ENCODE peak calls at places on chromosomes 12 and 14, in five cellular contexts. One of them, this sample, is unnamed.

GRCh38 chr12:232731-233614 is 19.0 kb upstream of the SLC6A12 start:
- DNase-seq in activated CD4-positive, alpha-beta T cell treated with anti-CD3 and anti-CD28 coated beads, Interleukin-2, amount 50 U/mL, for 1 hour: no peak
- DNase-seq in effector memory CD8-positive, alpha-beta T cell: no peak
- DNase-seq in NCI-H1105: no peak
- DNase-seq in right atrium auricular region: no peak
- DNase-seq in this sample: peak

GRCh38 chr14:37251778-37252177 is 54.0 kb downstream of the MIPOL1 start:
- DNase-seq in activated CD4-positive, alpha-beta T cell treated with anti-CD3 and anti-CD28 coated beads, Interleukin-2, amount 50 U/mL, for 1 hour: no peak
- DNase-seq in effector memory CD8-positive, alpha-beta T cell: no peak
- DNase-seq in NCI-H1105: peak
- DNase-seq in right atrium auricular region: no peak
- DNase-seq in this sample: no peak

GRCh38 chr14:70754989-70755388 is 54.3 kb downstream of the MAP3K9 start:
- DNase-seq in activated CD4-positive, alpha-beta T cell treated with anti-CD3 and anti-CD28 coated beads, Interleukin-2, amount 50 U/mL, for 1 hour: no peak
- DNase-seq in effector memory CD8-positive, alpha-beta T cell: no peak
- DNase-seq in NCI-H1105: no peak
- DNase-seq in right atrium auricular region: no peak
- DNase-seq in this sample: no peak

GRCh38 chr14:64293976-64294671 is at the start of gene ESR2:
- DNase-seq in activated CD4-positive, alpha-beta T cell treated with anti-CD3 and anti-CD28 coated beads, Interleukin-2, amount 50 U/mL, for 1 hour: peak
- DNase-seq in effector memory CD8-positive, alpha-beta T cell: peak
- DNase-seq in NCI-H1105: peak
- DNase-seq in right atrium auricular region: no peak
- DNase-seq in this sample: no peak

GRCh38 chr12:117501470-117501869 is 140.0 kb upstream of the NOS1 start:
- DNase-seq in activated CD4-positive, alpha-beta T cell treated with anti-CD3 and anti-CD28 coated beads, Interleukin-2, amount 50 U/mL, for 1 hour: no peak
- DNase-seq in effector memory CD8-positive, alpha-beta T cell: no peak
- DNase-seq in NCI-H1105: no peak
- DNase-seq in right atrium auricular region: no peak
- DNase-seq in this sample: no peak

GRCh38 chr12:42326466-42327226 is 679 bp downstream of the PPHLN1 start:
- DNase-seq in activated CD4-positive, alpha-beta T cell treated with anti-CD3 and anti-CD28 coated beads, Interleukin-2, amount 50 U/mL, for 1 hour: peak
- DNase-seq in effector memory CD8-positive, alpha-beta T cell: peak
- DNase-seq in NCI-H1105: peak
- DNase-seq in right atrium auricular region: no peak
- DNase-seq in this sample: no peak

GRCh38 chr14:69260979-69261605 is 1.1 kb downstream of the GALNT16 start:
- DNase-seq in activated CD4-positive, alpha-beta T cell treated with anti-CD3 and anti-CD28 coated beads, Interleukin-2, amount 50 U/mL, for 1 hour: peak
- DNase-seq in effector memory CD8-positive, alpha-beta T cell: no peak
- DNase-seq in NCI-H1105: peak
- DNase-seq in right atrium auricular region: no peak
- DNase-seq in this sample: no peak

GRCh38 chr14:106308839-106309389 is 782.5 kb downstream of the TMEM121 start:
- DNase-seq in activated CD4-positive, alpha-beta T cell treated with anti-CD3 and anti-CD28 coated beads, Interleukin-2, amount 50 U/mL, for 1 hour: peak
- DNase-seq in effector memory CD8-positive, alpha-beta T cell: peak
- DNase-seq in NCI-H1105: no peak
- DNase-seq in right atrium auricular region: no peak
- DNase-seq in this sample: no peak

GRCh38 chr12:52142431-52142830 is 49.4 kb downstream of the KRT80 start:
- DNase-seq in activated CD4-positive, alpha-beta T cell treated with anti-CD3 and anti-CD28 coated beads, Interleukin-2, amount 50 U/mL, for 1 hour: no peak
- DNase-seq in effector memory CD8-positive, alpha-beta T cell: no peak
- DNase-seq in NCI-H1105: no peak
- DNase-seq in right atrium auricular region: no peak
- DNase-seq in this sample: no peak

GRCh38 chr14:89630096-89630829 is 213.2 kb upstream of the FOXN3 start:
- DNase-seq in activated CD4-positive, alpha-beta T cell treated with anti-CD3 and anti-CD28 coated beads, Interleukin-2, amount 50 U/mL, for 1 hour: no peak
- DNase-seq in effector memory CD8-positive, alpha-beta T cell: no peak
- DNase-seq in NCI-H1105: no peak
- DNase-seq in right atrium auricular region: no peak
- DNase-seq in this sample: no peak

GRCh38 chr12:843609-844008 is 91.2 kb downstream of the WNK1 start:
- DNase-seq in activated CD4-positive, alpha-beta T cell treated with anti-CD3 and anti-CD28 coated beads, Interleukin-2, amount 50 U/mL, for 1 hour: no peak
- DNase-seq in effector memory CD8-positive, alpha-beta T cell: no peak
- DNase-seq in NCI-H1105: no peak
- DNase-seq in right atrium auricular region: no peak
- DNase-seq in this sample: no peak

GRCh38 chr14:33777651-33778050 is 173.2 kb downstream of the EGLN3 start:
- DNase-seq in activated CD4-positive, alpha-beta T cell treated with anti-CD3 and anti-CD28 coated beads, Interleukin-2, amount 50 U/mL, for 1 hour: no peak
- DNase-seq in effector memory CD8-positive, alpha-beta T cell: no peak
- DNase-seq in NCI-H1105: no peak
- DNase-seq in right atrium auricular region: no peak
- DNase-seq in this sample: no peak

GRCh38 chr12:6936378-6936638 is 7.3 kb upstream of the RNU7-1 start:
- DNase-seq in activated CD4-positive, alpha-beta T cell treated with anti-CD3 and anti-CD28 coated beads, Interleukin-2, amount 50 U/mL, for 1 hour: no peak
- DNase-seq in effector memory CD8-positive, alpha-beta T cell: no peak
- DNase-seq in NCI-H1105: no peak
- DNase-seq in right atrium auricular region: no peak
- DNase-seq in this sample: no peak

GRCh38 chr14:68458840-68459469 is 333.9 kb downstream of the ZFP36L1 start:
- DNase-seq in activated CD4-positive, alpha-beta T cell treated with anti-CD3 and anti-CD28 coated beads, Interleukin-2, amount 50 U/mL, for 1 hour: no peak
- DNase-seq in effector memory CD8-positive, alpha-beta T cell: no peak
- DNase-seq in NCI-H1105: peak
- DNase-seq in right atrium auricular region: no peak
- DNase-seq in this sample: no peak

GRCh38 chr12:96295532-96296160 is 101.5 kb downstream of the ELK3 start:
- DNase-seq in activated CD4-positive, alpha-beta T cell treated with anti-CD3 and anti-CD28 coated beads, Interleukin-2, amount 50 U/mL, for 1 hour: no peak
- DNase-seq in effector memory CD8-positive, alpha-beta T cell: no peak
- DNase-seq in NCI-H1105: no peak
- DNase-seq in right atrium auricular region: no peak
- DNase-seq in this sample: no peak

GRCh38 chr12:78034025-78034424 is 203.3 kb downstream of the NAV3 start:
- DNase-seq in activated CD4-positive, alpha-beta T cell treated with anti-CD3 and anti-CD28 coated beads, Interleukin-2, amount 50 U/mL, for 1 hour: no peak
- DNase-seq in effector memory CD8-positive, alpha-beta T cell: no peak
- DNase-seq in NCI-H1105: no peak
- DNase-seq in right atrium auricular region: no peak
- DNase-seq in this sample: no peak

GRCh38 chr14:65115615-65116014 is 13.3 kb upstream of the MAX start:
- DNase-seq in activated CD4-positive, alpha-beta T cell treated with anti-CD3 and anti-CD28 coated beads, Interleukin-2, amount 50 U/mL, for 1 hour: no peak
- DNase-seq in effector memory CD8-positive, alpha-beta T cell: no peak
- DNase-seq in NCI-H1105: no peak
- DNase-seq in right atrium auricular region: no peak
- DNase-seq in this sample: no peak

GRCh38 chr14:71905860-71906259 is 26.4 kb upstream of the RGS6 start:
- DNase-seq in activated CD4-positive, alpha-beta T cell treated with anti-CD3 and anti-CD28 coated beads, Interleukin-2, amount 50 U/mL, for 1 hour: no peak
- DNase-seq in effector memory CD8-positive, alpha-beta T cell: no peak
- DNase-seq in NCI-H1105: no peak
- DNase-seq in right atrium auricular region: no peak
- DNase-seq in this sample: no peak

GRCh38 chr12:60402996-60403395 is 807.2 kb downstream of the SLC16A7 start:
- DNase-seq in activated CD4-positive, alpha-beta T cell treated with anti-CD3 and anti-CD28 coated beads, Interleukin-2, amount 50 U/mL, for 1 hour: no peak
- DNase-seq in effector memory CD8-positive, alpha-beta T cell: no peak
- DNase-seq in NCI-H1105: no peak
- DNase-seq in right atrium auricular region: no peak
- DNase-seq in this sample: no peak

GRCh38 chr12:127342861-127343260 is 924.1 kb upstream of the TMEM132C start:
- DNase-seq in activated CD4-positive, alpha-beta T cell treated with anti-CD3 and anti-CD28 coated beads, Interleukin-2, amount 50 U/mL, for 1 hour: no peak
- DNase-seq in effector memory CD8-positive, alpha-beta T cell: no peak
- DNase-seq in NCI-H1105: no peak
- DNase-seq in right atrium auricular region: no peak
- DNase-seq in this sample: no peak

GRCh38 chr12:19239616-19240234 is 110.2 kb downstream of the PLEKHA5 start:
- DNase-seq in activated CD4-positive, alpha-beta T cell treated with anti-CD3 and anti-CD28 coated beads, Interleukin-2, amount 50 U/mL, for 1 hour: no peak
- DNase-seq in effector memory CD8-positive, alpha-beta T cell: no peak
- DNase-seq in NCI-H1105: no peak
- DNase-seq in right atrium auricular region: no peak
- DNase-seq in this sample: no peak

GRCh38 chr12:52223411-52224039 is 9.5 kb upstream of the KRT7 start:
- DNase-seq in activated CD4-positive, alpha-beta T cell treated with anti-CD3 and anti-CD28 coated beads, Interleukin-2, amount 50 U/mL, for 1 hour: no peak
- DNase-seq in effector memory CD8-positive, alpha-beta T cell: no peak
- DNase-seq in NCI-H1105: no peak
- DNase-seq in right atrium auricular region: no peak
- DNase-seq in this sample: no peak

GRCh38 chr14:54901380-54902142 is 1.1 kb downstream of the GCH1 start:
- DNase-seq in activated CD4-positive, alpha-beta T cell treated with anti-CD3 and anti-CD28 coated beads, Interleukin-2, amount 50 U/mL, for 1 hour: peak
- DNase-seq in effector memory CD8-positive, alpha-beta T cell: no peak
- DNase-seq in NCI-H1105: peak
- DNase-seq in right atrium auricular region: peak
- DNase-seq in this sample: no peak

GRCh38 chr12:106764738-106765137 is 9.7 kb upstream of the RIC8B start:
- DNase-seq in activated CD4-positive, alpha-beta T cell treated with anti-CD3 and anti-CD28 coated beads, Interleukin-2, amount 50 U/mL, for 1 hour: no peak
- DNase-seq in effector memory CD8-positive, alpha-beta T cell: no peak
- DNase-seq in NCI-H1105: no peak
- DNase-seq in right atrium auricular region: no peak
- DNase-seq in this sample: no peak

GRCh38 chr14:55430024-55430690 is 10.3 kb downstream of the TBPL2 start:
- DNase-seq in activated CD4-positive, alpha-beta T cell treated with anti-CD3 and anti-CD28 coated beads, Interleukin-2, amount 50 U/mL, for 1 hour: peak
- DNase-seq in effector memory CD8-positive, alpha-beta T cell: peak
- DNase-seq in NCI-H1105: peak
- DNase-seq in right atrium auricular region: no peak
- DNase-seq in this sample: no peak

GRCh38 chr14:71680733-71681387 is 251.4 kb upstream of the RGS6 start:
- DNase-seq in activated CD4-positive, alpha-beta T cell treated with anti-CD3 and anti-CD28 coated beads, Interleukin-2, amount 50 U/mL, for 1 hour: no peak
- DNase-seq in effector memory CD8-positive, alpha-beta T cell: no peak
- DNase-seq in NCI-H1105: no peak
- DNase-seq in right atrium auricular region: no peak
- DNase-seq in this sample: no peak

GRCh38 chr14:89282191-89282590 is 134.8 kb downstream of the FOXN3 start:
- DNase-seq in activated CD4-positive, alpha-beta T cell treated with anti-CD3 and anti-CD28 coated beads, Interleukin-2, amount 50 U/mL, for 1 hour: no peak
- DNase-seq in effector memory CD8-positive, alpha-beta T cell: no peak
- DNase-seq in NCI-H1105: no peak
- DNase-seq in right atrium auricular region: no peak
- DNase-seq in this sample: peak

GRCh38 chr14:92641306-92641705 is 107.1 kb downstream of the LGMN start:
- DNase-seq in activated CD4-positive, alpha-beta T cell treated with anti-CD3 and anti-CD28 coated beads, Interleukin-2, amount 50 U/mL, for 1 hour: no peak
- DNase-seq in effector memory CD8-positive, alpha-beta T cell: no peak
- DNase-seq in NCI-H1105: no peak
- DNase-seq in right atrium auricular region: no peak
- DNase-seq in this sample: no peak